ENCODE peak calls at places on chromosomes 5 and 9, in five cellular contexts. P is KBM-7, I is kidney glomerular epithelial cell, A is tibial nerve, H is G401. E is an unnamed sample.

GRCh38 chr5:54445691-54446090 is 9.8 kb upstream of the HSPB3 start:
- DNase-seq in P (no peak), I (no peak), A (no peak), H (no peak), E (no peak)

GRCh38 chr5:151026674-151027073 is 6.3 kb downstream of the GPX3 start:
- DNase-seq in P (no peak), I (no peak), A (peak), H (no peak), E (no peak)

GRCh38 chr5:98031926-98032325 is 741.5 kb upstream of the RGMB start:
- DNase-seq in P (no peak), I (no peak), A (no peak), H (no peak), E (no peak)

GRCh38 chr5:14467886-14468285 is 113.7 kb upstream of the OTULINL start:
- DNase-seq in P (no peak), I (no peak), A (no peak), H (no peak), E (no peak)

GRCh38 chr5:72154076-72154756 is 46.9 kb downstream of the MAP1B start:
- DNase-seq in P (no peak), I (no peak), A (no peak), H (peak), E (peak)

GRCh38 chr9:125472926-125473701 is 211.5 kb downstream of the GAPVD1 start:
- DNase-seq in P (no peak), I (peak), A (no peak), H (no peak), E (no peak)

GRCh38 chr5:122774861-122775712 is at the start of gene SNX2:
- DNase-seq in P (peak), I (peak), A (peak), H (peak), E (peak)

GRCh38 chr5:14407746-14408175 is 173.8 kb upstream of the OTULINL start:
- DNase-seq in P (no peak), I (no peak), A (peak), H (no peak), E (no peak)

GRCh38 chr9:91033802-91034201 is 232.2 kb downstream of the SYK start:
- DNase-seq in P (peak), I (no peak), A (no peak), H (no peak), E (no peak)

GRCh38 chr9:89670114-89670513 is 65.3 kb downstream of the GADD45G start:
- DNase-seq in P (no peak), I (no peak), A (no peak), H (no peak), E (no peak)

GRCh38 chr5:133472829-133473228 is 139.5 kb downstream of the FSTL4 start:
- DNase-seq in P (no peak), I (no peak), A (no peak), H (no peak), E (no peak)

GRCh38 chr9:123438321-123438720 is 82.3 kb downstream of the CRB2 start:
- DNase-seq in P (no peak), I (no peak), A (no peak), H (no peak), E (no peak)

GRCh38 chr5:179140293-179140692 is 80.1 kb downstream of the ZNF354C start:
- DNase-seq in P (no peak), I (no peak), A (no peak), H (no peak), E (no peak)

GRCh38 chr5:135842737-135843136 is 8.3 kb downstream of the SLC25A48 start:
- DNase-seq in P (no peak), I (no peak), A (no peak), H (no peak), E (no peak)

GRCh38 chr9:84583866-84584265 is 85.7 kb upstream of the NTRK2 start:
- DNase-seq in P (peak), I (no peak), A (no peak), H (no peak), E (no peak)

GRCh38 chr5:149268928-149269557 is 2.6 kb upstream of the AFAP1L1 start:
- DNase-seq in P (peak), I (peak), A (no peak), H (peak), E (peak)